ENCODE peak calls at places on chromosome 16, in seven cellular contexts. V is A549, M is kidney, S is pancreas, D is astrocyte of the spinal cord, C is fibroblast of mammary gland, J is aorta. P is an unnamed sample.

GRCh38 chr16:2008009-2008526 is 1.6 kb downstream of the ZNF598 start:
- DNase-seq in V (no peak), D (peak), M (peak), C (peak), J (no peak), S (peak), P (no peak)

GRCh38 chr16:75027520-75028300 is 28.9 kb downstream of the ZNRF1 start:
- DNase-seq in M (no peak), V (no peak), D (no peak), S (no peak), J (no peak), C (no peak), P (no peak)

GRCh38 chr16:2038359-2039285 is 9.0 kb downstream of the NTHL1 start:
- DNase-seq in C (no peak), S (peak), D (no peak), J (no peak), V (no peak), M (peak), P (no peak)

GRCh38 chr16:68347605-68348004 is 36.8 kb downstream of the PRMT7 start:
- DNase-seq in S (no peak), J (peak), C (no peak), M (peak), V (no peak), D (no peak), P (no peak)

GRCh38 chr16:56479469-56479868 is 28.1 kb downstream of the OGFOD1 start:
- DNase-seq in S (no peak), M (no peak), J (no peak), V (no peak), C (no peak), D (no peak), P (no peak)

GRCh38 chr16:85396879-85397871 is 215.9 kb upstream of the GSE1 start:
- DNase-seq in V (peak), J (peak), M (peak), C (no peak), D (no peak), S (peak), P (no peak)

GRCh38 chr16:27522173-27522707 is 27.5 kb downstream of the GTF3C1 start:
- DNase-seq in M (no peak), J (no peak), S (no peak), V (no peak), C (no peak), D (no peak), P (no peak)

GRCh38 chr16:10828851-10829331 is 10.3 kb upstream of the TVP23A start:
- DNase-seq in J (peak), S (peak), M (peak), D (peak), V (no peak), C (peak), P (no peak)

GRCh38 chr16:87582221-87582965 is 19.9 kb upstream of the JPH3 start:
- DNase-seq in J (peak), S (no peak), V (no peak), M (peak), D (peak), C (peak), P (no peak)

GRCh38 chr16:12794486-12795399 is 8.9 kb downstream of the CPPED1 start:
- DNase-seq in S (no peak), J (peak), C (no peak), M (no peak), V (no peak), D (no peak), P (no peak)

GRCh38 chr16:23182675-23183485 is at the start of gene SCNN1G:
- DNase-seq in V (no peak), S (peak), J (no peak), D (no peak), C (no peak), M (peak), P (no peak)

GRCh38 chr16:69927056-69927757 is 23.9 kb upstream of the CLEC18A start:
- DNase-seq in S (no peak), D (peak), C (peak), V (no peak), J (peak), M (peak), P (no peak)

GRCh38 chr16:66539628-66540469 is 10.1 kb downstream of the TK2 start:
- DNase-seq in C (no peak), S (no peak), V (no peak), D (peak), J (no peak), M (no peak), P (no peak)

GRCh38 chr16:17368951-17369350 is 101.8 kb downstream of the XYLT1 start:
- DNase-seq in V (no peak), D (no peak), J (no peak), C (no peak), M (no peak), S (no peak), P (no peak)

GRCh38 chr16:12433691-12434390 is 369.8 kb downstream of the CPPED1 start:
- DNase-seq in S (no peak), C (no peak), J (no peak), V (no peak), M (no peak), D (no peak), P (no peak)

GRCh38 chr16:30736995-30737793 is 11.0 kb upstream of the PHKG2 start:
- DNase-seq in J (no peak), D (no peak), V (no peak), M (peak), C (no peak), S (no peak), P (no peak)
- H3K4me3 ChIP-seq in J (no peak), D (no peak), V (no peak), M (no peak), C (no peak), S (no peak), P (no peak)

DNA sequence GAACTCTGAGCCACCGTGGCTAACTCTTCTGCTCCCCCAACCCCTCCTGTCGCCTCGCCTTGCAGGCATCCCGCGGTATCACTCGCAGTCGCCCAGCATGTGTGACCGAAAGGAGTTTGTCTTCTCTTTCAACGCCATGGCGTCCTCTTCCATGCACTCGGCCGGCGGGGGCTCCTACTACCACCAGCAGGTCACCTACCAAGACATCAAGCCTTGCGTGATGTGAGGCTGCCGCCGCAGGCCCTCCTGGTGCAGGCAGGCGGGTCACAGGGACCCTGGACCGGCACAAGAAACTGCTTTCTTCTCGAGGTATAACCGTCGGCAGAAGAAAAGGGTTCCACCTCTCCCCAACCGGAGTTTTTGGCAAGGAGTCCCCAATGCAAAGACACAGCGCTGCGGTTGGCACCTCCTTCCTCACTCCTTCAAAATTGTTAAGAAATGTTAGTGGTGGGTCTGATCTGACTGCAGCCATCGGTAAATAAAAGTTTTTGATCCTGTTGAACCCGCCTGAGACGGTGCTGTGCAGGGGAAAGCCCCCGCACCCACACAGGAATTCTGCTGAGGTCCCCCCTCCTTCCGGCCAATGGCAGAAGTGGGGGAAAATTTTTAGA is 2.6 kb downstream of the FOXF1 start:
- DNase-seq in S (no peak), M (peak), D (no peak), V (no peak), J (no peak), C (no peak), P (no peak)
- H3K4me3 ChIP-seq in S (no peak), M (no peak), D (peak), V (no peak), J (no peak), C (peak), P (peak)

GRCh38 chr16:30030841-30031413 is at the start of gene TLCD3B:
- DNase-seq in S (no peak), J (no peak), C (no peak), D (no peak), M (no peak), V (no peak), P (no peak)

GRCh38 chr16:30033270-30033669 is 2.2 kb upstream of the TLCD3B start:
- DNase-seq in J (no peak), D (no peak), C (peak), V (no peak), S (no peak), M (no peak), P (no peak)

GRCh38 chr16:30030011-30030685 is 923 bp downstream of the TLCD3B start:
- DNase-seq in S (no peak), V (no peak), M (no peak), J (no peak), C (no peak), D (no peak), P (no peak)

GRCh38 chr16:30031477-30031918 is 427 bp upstream of the TLCD3B start:
- DNase-seq in C (no peak), J (no peak), V (no peak), M (no peak), S (no peak), D (no peak), P (no peak)

GRCh38 chr16:30032083-30032819 is 1.2 kb upstream of the TLCD3B start:
- DNase-seq in C (peak), J (no peak), V (peak), D (peak), S (no peak), M (no peak), P (no peak)
- H3K4me3 ChIP-seq in C (no peak), J (no peak), V (no peak), D (no peak), S (no peak), M (no peak), P (no peak)

GRCh38 chr16:3408561-3409197 is 7.7 kb downstream of the ZNF174 start:
- DNase-seq in V (no peak), C (no peak), J (no peak), S (no peak), M (no peak), D (no peak), P (no peak)
- H3K4me3 ChIP-seq in V (no peak), C (no peak), J (no peak), S (no peak), M (no peak), D (no peak), P (no peak)

P was measured in AG04449.